ENCODE peak calls at places on chromosomes 5 and 9, in six cellular contexts. J is A549, P is HepG2, C is suprapubic skin, Y is tibial nerve, Z is sigmoid colon. U is an unnamed sample.

GRCh38 chr5:179403426-179404147 is 58.3 kb upstream of the ADAMTS2 start:
- DNase-seq in C (no peak), J (no peak), Z (no peak), P (no peak), Y (no peak), U (no peak)

GRCh38 chr9:114898741-114899140 is 31.6 kb downstream of the TNFSF8 start:
- DNase-seq in Z (no peak), Y (no peak), J (no peak), P (no peak), C (no peak), U (peak)

GRCh38 chr9:112421771-112422222 is 41.9 kb downstream of the HSDL2 start:
- DNase-seq in P (no peak), C (no peak), Y (no peak), Z (no peak), J (no peak), U (no peak)

GRCh38 chr5:79301046-79301712 is 65.2 kb downstream of the JMY start:
- DNase-seq in Z (no peak), J (no peak), Y (no peak), P (peak), C (no peak), U (no peak)

GRCh38 chr5:141747646-141748229 is 65.7 kb upstream of the ARAP3 start:
- DNase-seq in Y (no peak), P (no peak), C (no peak), Z (no peak), J (no peak), U (no peak)

GRCh38 chr5:117131876-117132275 is 557.3 kb upstream of the SEMA6A start:
- DNase-seq in Z (no peak), C (no peak), J (no peak), P (no peak), Y (no peak), U (no peak)

GRCh38 chr5:116046261-116046660 is 14.0 kb downstream of the ARL14EPL start:
- DNase-seq in Z (no peak), C (no peak), P (no peak), Y (no peak), J (no peak), U (no peak)

GRCh38 chr5:65924366-65925093 is 1.8 kb upstream of the ERBIN start:
- DNase-seq in P (peak), C (no peak), Y (no peak), Z (no peak), J (no peak), U (no peak)

GRCh38 chr9:92141144-92142129 is 26.2 kb upstream of the SPTLC1 start:
- DNase-seq in P (no peak), Z (peak), Y (no peak), C (no peak), J (no peak), U (peak)

GRCh38 chr9:98598861-98599260 is 109.9 kb downstream of the GABBR2 start:
- DNase-seq in Z (no peak), J (no peak), P (no peak), C (no peak), Y (no peak), U (no peak)

GRCh38 chr5:137486707-137487106 is 12.4 kb downstream of the SPOCK1 start:
- DNase-seq in P (no peak), C (no peak), J (no peak), Z (no peak), Y (no peak), U (no peak)

GRCh38 chr9:135218331-135219225 is 131.1 kb downstream of the OLFM1 start:
- DNase-seq in P (no peak), Z (peak), Y (no peak), J (no peak), C (peak), U (no peak)

GRCh38 chr9:35812025-35812602 is at the start of gene SPAG8:
- DNase-seq in P (peak), J (peak), Z (peak), Y (peak), C (peak), U (peak)

GRCh38 chr5:116453920-116454319 is 120.7 kb downstream of the SEMA6A start:
- DNase-seq in P (peak), C (no peak), J (no peak), Y (no peak), Z (no peak), U (no peak)

GRCh38 chr9:33923079-33923478 is 106.1 kb downstream of the UBE2R2 start:
- DNase-seq in Z (no peak), C (no peak), J (no peak), P (no peak), Y (no peak), U (no peak)

GRCh38 chr5:36108758-36109245 is 42.1 kb upstream of the UGT3A2 start:
- DNase-seq in Z (no peak), Y (no peak), P (no peak), C (no peak), J (no peak), U (no peak)

GRCh38 chr9:134624827-134625181 is 16.8 kb upstream of the COL5A1 start:
- DNase-seq in Z (peak), Y (no peak), P (no peak), C (peak), J (peak), U (no peak)

GRCh38 chr9:85432599-85432998 is 309.2 kb downstream of the AGTPBP1 start:
- DNase-seq in Z (no peak), Y (no peak), J (no peak), C (no peak), P (no peak), U (no peak)

GRCh38 chr5:127878174-127878750 is 175.1 kb downstream of the CCDC192 start:
- DNase-seq in P (peak), Z (no peak), J (peak), Y (no peak), C (no peak), U (peak)

GRCh38 chr5:176629853-176630680 is at the start of the genes EIF4E1B and SNCB:
- DNase-seq in Z (no peak), C (no peak), J (peak), Y (no peak), P (no peak), U (no peak)

GRCh38 chr5:177484902-177485549 is 11.6 kb upstream of the DBN1 start:
- DNase-seq in C (no peak), Z (no peak), P (no peak), Y (no peak), J (no peak), U (no peak)

GRCh38 chr5:124734574-124735168 is 11.8 kb downstream of the ZNF608 start:
- DNase-seq in Z (no peak), J (no peak), C (no peak), P (no peak), Y (no peak), U (no peak)

GRCh38 chr5:151686673-151687378 is at the start of gene SPARC:
- DNase-seq in Z (peak), C (peak), P (no peak), Y (peak), J (no peak), U (no peak)

GRCh38 chr5:149789835-149790234 is 59.7 kb downstream of the PPARGC1B start:
- DNase-seq in Y (no peak), P (no peak), Z (no peak), C (no peak), J (no peak), U (no peak)

GRCh38 chr5:74660146-74660545 is 19.6 kb upstream of the ENC1 start:
- DNase-seq in C (no peak), Y (no peak), Z (no peak), J (no peak), P (no peak), U (no peak)

GRCh38 chr9:13282998-13283397 is 3.5 kb upstream of the MPDZ start:
- DNase-seq in P (no peak), Y (no peak), C (no peak), Z (no peak), J (no peak), U (no peak)

GRCh38 chr5:130102375-130102774 is 198.1 kb downstream of the CHSY3 start:
- DNase-seq in C (no peak), Z (no peak), J (no peak), Y (no peak), P (no peak), U (no peak)
- TF ChIP-seq EP300 in C (no peak), Z (no peak), J (no peak), Y (no peak), P (no peak), U (no peak)

GRCh38 chr5:101991486-101991885 is 304.6 kb downstream of the SLCO4C1 start:
- DNase-seq in C (no peak), J (no peak), Z (no peak), Y (no peak), P (no peak), U (no peak)

GRCh38 chr5:101989659-101990058 is 306.4 kb downstream of the SLCO4C1 start:
- DNase-seq in Z (no peak), J (no peak), Y (no peak), P (no peak), C (no peak), U (no peak)

GRCh38 chr5:101997235-101997634 is 298.8 kb downstream of the SLCO4C1 start:
- DNase-seq in Y (no peak), Z (no peak), P (no peak), J (no peak), C (no peak), U (no peak)

GRCh38 chr5:101995585-101995984 is 300.5 kb downstream of the SLCO4C1 start:
- DNase-seq in Y (no peak), Z (no peak), P (no peak), J (no peak), C (no peak), U (no peak)
- TF ChIP-seq EP300 in Y (no peak), Z (no peak), P (no peak), J (no peak), C (no peak), U (no peak)

GRCh38 chr5:122757268-122757667 is 17.6 kb upstream of the SNX2 start:
- DNase-seq in C (no peak), P (no peak), Z (no peak), J (no peak), Y (no peak), U (no peak)

GRCh38 chr5:122755740-122756139 is 19.1 kb upstream of the SNX2 start:
- DNase-seq in J (no peak), P (no peak), C (no peak), Z (no peak), Y (no peak), U (no peak)

GRCh38 chr5:122753500-122753899 is 21.4 kb upstream of the SNX2 start:
- DNase-seq in C (no peak), J (no peak), Y (no peak), Z (no peak), P (no peak), U (no peak)

GRCh38 chr5:122759310-122759709 is 15.6 kb upstream of the SNX2 start:
- DNase-seq in Z (no peak), C (no peak), Y (no peak), J (no peak), P (no peak), U (no peak)

DNA sequence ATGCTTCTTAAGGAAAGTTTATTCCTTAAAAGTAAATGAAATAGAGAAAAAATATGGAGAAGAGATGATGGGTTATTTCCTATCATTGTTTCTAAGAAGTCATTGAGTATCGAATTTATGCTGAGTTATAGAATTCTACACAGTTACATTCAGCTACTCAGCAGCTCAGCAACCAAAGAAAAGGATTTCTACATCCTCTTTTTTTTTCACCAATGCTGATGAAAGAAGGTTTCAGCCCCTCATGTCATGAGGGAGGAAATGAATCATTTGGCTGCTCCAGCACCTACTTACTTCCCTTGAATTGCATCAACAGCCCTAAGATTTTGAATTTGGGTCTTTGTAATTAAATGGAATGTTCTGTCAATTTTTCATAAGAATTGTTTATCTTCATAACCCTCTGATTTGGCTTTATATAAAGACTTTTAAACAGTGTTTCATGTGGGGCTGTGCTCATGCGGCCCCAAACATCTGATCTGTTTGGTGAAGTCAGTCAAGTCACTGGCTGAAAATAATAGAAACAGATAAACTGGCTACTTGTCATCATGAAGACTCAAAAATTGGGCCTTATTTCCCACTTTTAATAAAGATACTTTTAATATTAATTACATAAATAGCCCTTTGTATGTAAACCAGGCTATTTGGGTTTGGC is 18.5 kb upstream of the SNX2 start:
- DNase-seq in P (no peak), Z (no peak), J (no peak), C (no peak), Y (no peak), U (no peak)
- TF ChIP-seq EP300 in P (no peak), Z (no peak), J (no peak), C (no peak), Y (peak), U (no peak)

GRCh38 chr5:12772276-12772675 is 868.0 kb upstream of the CTNND2 start:
- DNase-seq in Y (no peak), Z (no peak), P (no peak), J (no peak), C (no peak), U (no peak)
- TF ChIP-seq EP300 in Y (no peak), Z (no peak), P (no peak), J (no peak), C (no peak), U (no peak)

DNA sequence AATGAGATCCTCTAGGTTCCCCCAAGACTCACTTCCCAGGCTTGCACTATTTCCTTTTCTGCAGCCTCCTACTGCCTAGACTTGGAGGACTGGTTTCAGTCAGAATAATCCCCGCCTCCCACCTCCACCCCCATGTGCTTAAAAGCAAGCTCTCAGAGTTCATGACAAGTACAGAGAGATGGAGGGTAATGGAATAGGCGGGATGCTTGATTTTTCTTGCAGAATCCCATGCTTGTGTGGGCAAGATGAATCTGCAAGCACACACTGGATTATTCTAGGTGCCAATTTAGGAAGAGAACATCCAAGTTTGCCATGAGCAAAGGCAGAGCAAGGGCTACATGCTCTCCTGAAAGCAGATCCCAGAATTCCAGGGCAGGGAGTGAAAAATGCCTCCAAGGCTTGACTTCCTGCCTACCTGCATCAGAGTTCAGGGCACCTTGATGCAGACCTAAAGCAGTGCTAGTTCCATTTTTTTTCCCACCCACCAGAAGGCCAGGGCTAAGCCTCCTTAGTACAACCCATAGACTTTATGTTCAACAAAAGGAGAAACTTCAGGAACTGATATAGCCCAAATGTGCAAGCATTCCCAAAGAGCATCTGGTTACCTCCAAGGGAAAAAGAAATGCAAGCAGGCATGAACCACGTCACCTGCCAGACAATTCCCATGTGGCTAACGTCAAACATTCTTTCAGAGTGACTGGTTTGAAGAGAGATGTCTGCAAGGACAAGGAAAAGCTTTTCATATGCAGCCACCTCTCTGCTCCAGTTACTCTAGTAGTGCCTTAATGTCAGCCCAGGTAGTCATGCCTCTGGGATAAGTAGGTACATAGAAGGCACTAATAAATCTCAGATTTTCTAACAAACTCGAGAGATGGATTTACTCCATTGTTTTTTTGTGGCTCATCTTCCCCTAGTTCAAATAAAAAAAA is 97.1 kb upstream of the IFNK start:
- DNase-seq in P (no peak), C (no peak), J (peak), Y (no peak), Z (no peak), U (no peak)
- TF ChIP-seq EP300 in P (no peak), C (no peak), J (peak), Y (no peak), Z (no peak), U (no peak)

GRCh38 chr5:76489877-76490688 is 87.0 kb downstream of the IQGAP2 start:
- DNase-seq in P (no peak), C (no peak), Y (no peak), J (no peak), Z (no peak), U (no peak)
- TF ChIP-seq EP300 in P (no peak), C (no peak), Y (no peak), J (no peak), Z (no peak), U (no peak)

U was measured in stomach.